ENCODE peak calls at places on chromosomes 13 and 19, in five cellular contexts. Z, F, P, J and C are unnamed samples. For H3K36me3, the result is how much of the 10 kb centered on the place peaks cover.

GRCh38 chr13:87827479-87827878 is 156.3 kb downstream of the SLITRK5 start:
- DNase-seq in P (no peak), J (no peak), F (no peak), Z (no peak), C (no peak)

GRCh38 chr19:8240274-8241229 is 31.4 kb downstream of the CERS4 start:
- DNase-seq in J (no peak), F (peak), Z (peak), P (peak), C (no peak)

GRCh38 chr19:28633223-28634030 is 579.5 kb downstream of the UQCRFS1 start:
- DNase-seq in F (peak), P (peak), J (peak), Z (no peak), C (no peak)

GRCh38 chr19:51259348-51260245 is 8.7 kb downstream of the SIGLECL1 start:
- DNase-seq in J (peak), P (peak), Z (peak), F (peak), C (no peak)

GRCh38 chr19:11227201-11227886 is 12.1 kb upstream of the ANGPTL8 start:
- DNase-seq in J (peak), Z (peak), F (no peak), P (no peak), C (no peak)

GRCh38 chr13:29427937-29428309 is 167.6 kb downstream of the SLC7A1 start:
- DNase-seq in Z (no peak), P (no peak), F (no peak), J (no peak), C (no peak)

GRCh38 chr13:28531195-28531955 is 36.4 kb upstream of the FLT1 start:
- DNase-seq in P (no peak), J (no peak), F (peak), Z (no peak), C (no peak)

GRCh38 chr19:3555653-3556422 is 1.5 kb downstream of the MFSD12 start:
- DNase-seq in J (no peak), P (no peak), F (peak), Z (no peak), C (no peak)

GRCh38 chr13:23619073-23619855 is 49.1 kb downstream of the TNFRSF19 start:
- DNase-seq in P (peak), Z (no peak), F (no peak), J (no peak), C (no peak)

GRCh38 chr19:20179946-20180345 is 12.9 kb downstream of the ZNF486 start:
- DNase-seq in P (peak), J (no peak), F (peak), Z (no peak), C (no peak)

GRCh38 chr13:85366759-85367417 is 432.3 kb downstream of the SLITRK6 start:
- DNase-seq in J (no peak), Z (no peak), F (peak), P (no peak), C (no peak)

GRCh38 chr19:16836115-16836905 is 7.1 kb downstream of the SIN3B start:
- DNase-seq in Z (no peak), P (peak), F (no peak), J (no peak), C (no peak)

GRCh38 chr13:34638897-34639296 is 303.2 kb upstream of the NBEA start:
- DNase-seq in Z (no peak), F (no peak), P (no peak), J (no peak), C (no peak)

GRCh38 chr13:75533866-75534265 is 3.8 kb downstream of the COMMD6 start:
- DNase-seq in J (no peak), F (no peak), P (no peak), Z (no peak), C (no peak)

GRCh38 chr13:97539651-97540230 is 105.8 kb downstream of the RAP2A start:
- DNase-seq in J (no peak), F (no peak), P (peak), Z (no peak), C (no peak)

GRCh38 chr19:48990400-48990799 is 2.7 kb downstream of the GYS1 start:
- DNase-seq in P (no peak), F (no peak), J (no peak), Z (no peak), C (no peak)

GRCh38 chr13:80131204-80131603 is 209.7 kb downstream of the SPRY2 start:
- DNase-seq in F (peak), Z (no peak), J (no peak), P (peak), C (no peak)

GRCh38 chr13:25034173-25034572 is 61.8 kb upstream of the PABPC3 start:
- DNase-seq in J (no peak), P (no peak), F (no peak), Z (no peak), C (no peak)

GRCh38 chr19:42143341-42144234 is 11.3 kb upstream of the POU2F2 start:
- DNase-seq in J (peak), P (peak), F (peak), Z (no peak), C (no peak)

GRCh38 chr13:20801704-20802103 is 27.9 kb upstream of the EEF1AKMT1 start:
- DNase-seq in J (no peak), Z (no peak), F (no peak), P (no peak), C (no peak)

GRCh38 chr13:25397763-25398162 is 26.0 kb downstream of the ATP8A2 start:
- DNase-seq in Z (no peak), F (no peak), P (no peak), J (no peak), C (no peak)

GRCh38 chr13:80955487-80955886 is 614.6 kb upstream of the SPRY2 start:
- DNase-seq in P (peak), Z (no peak), F (no peak), J (no peak), C (no peak)

GRCh38 chr19:32567486-32567885 is 13.5 kb upstream of the PDCD5 start:
- DNase-seq in J (no peak), F (no peak), Z (no peak), P (no peak), C (no peak)

GRCh38 chr13:106284358-106284757 is 251.1 kb downstream of the EFNB2 start:
- DNase-seq in Z (no peak), P (peak), J (no peak), F (peak), C (no peak)

GRCh38 chr13:59112375-59112774 is 1051.4 kb downstream of the DIAPH3 start:
- DNase-seq in Z (no peak), F (peak), P (peak), J (no peak), C (no peak)

GRCh38 chr13:42370229-42370628 is 98.3 kb downstream of the AKAP11 start:
- DNase-seq in P (no peak), J (no peak), Z (no peak), F (no peak), C (no peak)

GRCh38 chr13:81714513-81714912 is 1373.6 kb upstream of the SPRY2 start:
- DNase-seq in P (no peak), F (no peak), J (no peak), Z (no peak), C (no peak)

GRCh38 chr13:50222569-50223332 is 207.5 kb downstream of the KCNRG start:
- DNase-seq in Z (no peak), F (no peak), P (peak), J (no peak), C (no peak)

GRCh38 chr19:49705919-49706318 is 15.0 kb downstream of the CPT1C start:
- DNase-seq in J (no peak), P (no peak), F (no peak), Z (no peak), C (no peak)

GRCh38 chr13:42996584-42996983 is 4.5 kb upstream of the EPSTI1 start:
- DNase-seq in F (peak), P (peak), J (no peak), Z (peak), C (no peak)

GRCh38 chr13:69178000-69178399 is 929.6 kb upstream of the ATXN8OS start:
- DNase-seq in Z (no peak), P (no peak), J (no peak), F (no peak), C (no peak)

GRCh38 chr19:36215276-36216171 is 618 bp downstream of the ZNF146 start:
- DNase-seq in P (peak), Z (no peak), F (peak), J (peak), C (no peak)

GRCh38 chr19:52428937-52429336 is at the start of gene ZNF534:
- DNase-seq in Z (no peak), P (no peak), J (no peak), F (no peak), C (no peak)

GRCh38 chr13:101881593-101881992 is 429.1 kb downstream of the ITGBL1 start:
- DNase-seq in Z (no peak), J (no peak), P (no peak), F (no peak), C (no peak)

GRCh38 chr13:101876951-101877350 is 424.5 kb downstream of the ITGBL1 start:
- DNase-seq in Z (no peak), P (no peak), J (no peak), F (no peak), C (no peak)

GRCh38 chr13:101880581-101880980 is 428.1 kb downstream of the ITGBL1 start:
- DNase-seq in P (no peak), J (no peak), F (no peak), Z (no peak), C (no peak)

GRCh38 chr13:101875091-101875490 is 422.6 kb downstream of the ITGBL1 start:
- DNase-seq in Z (no peak), P (no peak), J (no peak), F (no peak), C (no peak)

DNA sequence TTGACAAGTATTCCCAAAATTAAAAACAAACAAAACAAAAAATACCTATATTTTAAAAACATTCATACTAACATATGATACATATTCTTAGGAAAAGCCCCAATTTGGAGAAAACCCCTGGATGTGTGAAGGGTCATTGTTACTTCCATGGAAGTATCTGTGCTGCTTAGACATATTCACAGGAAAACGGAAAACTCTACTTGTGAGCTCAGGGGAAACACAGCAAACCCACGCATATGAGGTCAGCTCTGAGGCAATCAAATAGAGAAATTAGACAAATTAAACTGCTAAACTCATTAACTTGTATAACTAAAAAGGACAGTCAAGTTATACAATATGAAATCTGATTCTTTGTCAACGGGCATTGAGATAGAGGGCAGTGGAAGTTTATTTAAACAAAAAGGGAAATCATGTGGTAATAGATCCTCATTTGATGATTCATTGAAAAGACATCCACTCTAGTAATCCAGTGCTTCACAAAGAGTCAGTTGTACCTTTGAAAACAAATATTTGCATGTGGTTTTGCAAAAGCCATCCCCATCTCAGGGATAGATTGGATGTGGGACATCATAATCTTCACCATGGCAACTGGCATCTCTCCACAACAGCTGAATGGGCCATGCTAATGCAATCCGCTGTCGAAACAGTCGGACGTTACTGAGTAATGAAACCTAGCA is 423.4 kb downstream of the ITGBL1 start:
- DNase-seq in F (peak), Z (peak), P (peak), J (no peak), C (no peak)
- H3K9ac ChIP-seq in F (no peak), Z (no peak), P (no peak), J (no peak), C (no peak)

DNA sequence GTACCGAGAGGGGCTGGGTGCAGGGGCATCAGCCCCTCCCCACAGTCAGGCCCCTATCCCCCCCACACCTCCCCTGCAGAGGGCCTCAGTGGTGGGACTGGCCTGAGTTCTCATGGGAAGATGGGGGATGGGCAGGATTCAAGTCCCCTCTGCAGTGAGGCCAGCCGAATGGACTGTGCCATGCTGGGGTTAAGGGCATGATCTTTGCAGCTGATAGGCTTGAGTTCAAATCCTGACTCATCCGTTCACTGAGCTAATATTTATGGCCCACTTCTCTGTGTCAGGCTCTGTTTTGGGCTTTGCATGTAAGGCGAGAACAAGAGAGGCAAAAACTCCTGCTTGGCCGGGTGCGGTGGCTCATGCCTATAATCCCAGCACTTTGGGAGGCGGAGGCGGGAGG is 20.6 kb downstream of the MARK4 start:
- DNase-seq in J (no peak), F (no peak), Z (peak), P (no peak), C (no peak)
- H3K36me3 ChIP-seq in J (under half), F (half or more), Z (under half), P (under half), C (under half)

GRCh38 chr13:45107539-45107938 is 12.8 kb upstream of the GTF2F2 start:
- DNase-seq in Z (no peak), P (no peak), F (peak), J (no peak), C (no peak)
- H3K4me3 ChIP-seq in Z (no peak), P (no peak), F (no peak), J (no peak), C (no peak)

GRCh38 chr19:17866312-17867012 is 5.3 kb upstream of the SLC5A5 start:
- DNase-seq in P (no peak), J (no peak), Z (no peak), F (no peak), C (no peak)
- H3K9ac ChIP-seq in P (no peak), J (no peak), Z (no peak), F (no peak), C (no peak)

DNA sequence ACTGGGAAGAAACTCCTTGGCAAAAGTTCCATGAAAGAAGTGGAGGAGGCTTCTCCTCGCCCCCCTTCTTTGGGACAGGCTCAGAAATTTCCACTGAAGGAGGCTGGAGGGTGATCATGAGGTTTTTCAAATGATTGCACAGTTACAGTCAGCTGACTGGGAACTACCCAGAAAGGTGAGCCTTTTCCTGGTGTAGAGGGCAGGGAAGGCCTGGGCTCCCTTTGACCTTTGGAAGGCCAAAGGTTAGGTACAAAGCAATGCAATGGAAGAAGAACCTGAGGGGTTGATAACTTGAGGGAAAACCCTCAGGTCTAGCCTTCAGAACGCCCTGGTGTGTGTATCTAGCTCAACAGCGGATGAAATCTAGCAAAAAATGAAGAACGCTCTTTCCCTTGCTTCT is 50.1 kb upstream of the SLC15A1 start:
- DNase-seq in Z (no peak), J (no peak), P (no peak), F (no peak), C (no peak)
- H3K36me3 ChIP-seq in Z (under half), J (under half), P (under half), F (under half), C (under half)

GRCh38 chr13:113820813-113821651 is 42.8 kb downstream of the GAS6 start:
- DNase-seq in Z (no peak), J (no peak), F (peak), P (peak), C (no peak)
- H3K4me3 ChIP-seq in Z (no peak), J (no peak), F (peak), P (no peak), C (no peak)

GRCh38 chr19:31347356-31347755 is 1.9 kb downstream of the TSHZ3 start:
- DNase-seq in J (no peak), P (no peak), F (no peak), Z (no peak), C (no peak)
- H3K9ac ChIP-seq in J (no peak), P (no peak), F (peak), Z (no peak), C (peak)

DNA sequence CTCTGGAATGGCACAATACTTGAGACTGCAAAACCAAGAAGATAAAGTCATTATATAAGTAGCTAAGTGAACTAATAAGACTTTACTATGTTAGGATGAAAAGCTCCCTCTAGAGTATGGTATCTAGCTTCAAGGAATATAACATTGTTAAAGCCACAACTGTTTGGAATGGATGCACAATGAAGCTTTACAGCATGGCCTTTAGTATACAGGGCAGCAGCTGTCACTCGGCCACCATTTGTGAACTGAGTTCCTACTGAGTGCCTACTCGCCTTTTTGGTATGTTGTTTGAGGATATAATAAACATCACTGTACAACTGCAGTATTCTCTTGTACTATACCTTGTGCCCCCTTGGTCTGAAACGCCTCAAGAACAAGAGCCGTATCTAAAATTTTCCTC is 6.8 kb downstream of the ALG5 start:
- DNase-seq in F (no peak), J (no peak), P (no peak), Z (no peak), C (no peak)
- H3K36me3 ChIP-seq in F (half or more), J (half or more), P (under half), Z (half or more), C (half or more)